ENCODE peak calls at places on chromosome 3, in nine cellular contexts. One of them, this sample, is unnamed.

GRCh38 chr3:172811099-172811498 is 60.6 kb downstream of the ECT2 start:
- DNase-seq in tibial nerve: no peak
- DNase-seq in stomach: no peak
- DNase-seq in heart left ventricle: no peak
- DNase-seq in H1: no peak
- DNase-seq in GM12878: no peak
- DNase-seq in HCT116: no peak
- DNase-seq in spleen: no peak
- DNase-seq in Peyer's patch: no peak
- DNase-seq in this sample: no peak

GRCh38 chr3:98521897-98522537 is 685 bp downstream of the CLDND1 start:
- DNase-seq in HCT116: peak
- DNase-seq in Peyer's patch: no peak
- DNase-seq in H1: no peak
- DNase-seq in GM12878: no peak
- DNase-seq in heart left ventricle: peak
- DNase-seq in stomach: peak
- DNase-seq in tibial nerve: peak
- DNase-seq in spleen: peak
- DNase-seq in this sample: no peak

GRCh38 chr3:194135516-194135805 is 487 bp upstream of the HES1 start:
- DNase-seq in H1: no peak
- DNase-seq in heart left ventricle: no peak
- DNase-seq in GM12878: no peak
- DNase-seq in tibial nerve: no peak
- DNase-seq in Peyer's patch: no peak
- DNase-seq in HCT116: no peak
- DNase-seq in stomach: no peak
- DNase-seq in spleen: no peak
- DNase-seq in this sample: no peak

GRCh38 chr3:184260571-184261269 is 633 bp downstream of the CAMK2N2 start:
- DNase-seq in HCT116: no peak
- DNase-seq in stomach: no peak
- DNase-seq in tibial nerve: no peak
- DNase-seq in heart left ventricle: no peak
- DNase-seq in Peyer's patch: no peak
- DNase-seq in spleen: no peak
- DNase-seq in H1: no peak
- DNase-seq in GM12878: no peak
- DNase-seq in this sample: no peak

GRCh38 chr3:34947849-34948248 is 691.5 kb upstream of the ARPP21 start:
- DNase-seq in stomach: no peak
- DNase-seq in tibial nerve: no peak
- DNase-seq in heart left ventricle: no peak
- DNase-seq in GM12878: no peak
- DNase-seq in Peyer's patch: no peak
- DNase-seq in HCT116: no peak
- DNase-seq in spleen: no peak
- DNase-seq in H1: no peak
- DNase-seq in this sample: no peak

GRCh38 chr3:184166671-184167070 is 8.0 kb upstream of the AP2M1 start:
- DNase-seq in GM12878: no peak
- DNase-seq in HCT116: no peak
- DNase-seq in tibial nerve: no peak
- DNase-seq in Peyer's patch: no peak
- DNase-seq in stomach: no peak
- DNase-seq in H1: no peak
- DNase-seq in spleen: peak
- DNase-seq in heart left ventricle: no peak
- DNase-seq in this sample: no peak

GRCh38 chr3:40299721-40300335 is 9.7 kb upstream of the EIF1B start:
- DNase-seq in stomach: no peak
- DNase-seq in spleen: no peak
- DNase-seq in heart left ventricle: no peak
- DNase-seq in tibial nerve: no peak
- DNase-seq in HCT116: no peak
- DNase-seq in GM12878: no peak
- DNase-seq in Peyer's patch: no peak
- DNase-seq in H1: no peak
- DNase-seq in this sample: no peak

GRCh38 chr3:30476373-30477082 is 129.9 kb upstream of the TGFBR2 start:
- DNase-seq in spleen: no peak
- DNase-seq in Peyer's patch: no peak
- DNase-seq in tibial nerve: no peak
- DNase-seq in H1: no peak
- DNase-seq in stomach: no peak
- DNase-seq in HCT116: peak
- DNase-seq in GM12878: no peak
- DNase-seq in heart left ventricle: no peak
- DNase-seq in this sample: no peak

GRCh38 chr3:185739264-185739701 is 85.6 kb downstream of the IGF2BP2 start:
- DNase-seq in stomach: no peak
- DNase-seq in HCT116: no peak
- DNase-seq in H1: no peak
- DNase-seq in tibial nerve: no peak
- DNase-seq in Peyer's patch: no peak
- DNase-seq in GM12878: no peak
- DNase-seq in heart left ventricle: no peak
- DNase-seq in spleen: no peak
- DNase-seq in this sample: no peak

GRCh38 chr3:132538072-132538471 is 59.0 kb upstream of the ACKR4 start:
- DNase-seq in Peyer's patch: no peak
- DNase-seq in GM12878: no peak
- DNase-seq in spleen: no peak
- DNase-seq in tibial nerve: no peak
- DNase-seq in heart left ventricle: no peak
- DNase-seq in H1: no peak
- DNase-seq in stomach: no peak
- DNase-seq in HCT116: no peak
- DNase-seq in this sample: no peak

GRCh38 chr3:10550705-10551104 is 45.3 kb upstream of the ATP2B2 start:
- DNase-seq in HCT116: no peak
- DNase-seq in GM12878: no peak
- DNase-seq in stomach: no peak
- DNase-seq in spleen: no peak
- DNase-seq in heart left ventricle: peak
- DNase-seq in Peyer's patch: no peak
- DNase-seq in tibial nerve: no peak
- DNase-seq in H1: no peak
- DNase-seq in this sample: no peak

DNA sequence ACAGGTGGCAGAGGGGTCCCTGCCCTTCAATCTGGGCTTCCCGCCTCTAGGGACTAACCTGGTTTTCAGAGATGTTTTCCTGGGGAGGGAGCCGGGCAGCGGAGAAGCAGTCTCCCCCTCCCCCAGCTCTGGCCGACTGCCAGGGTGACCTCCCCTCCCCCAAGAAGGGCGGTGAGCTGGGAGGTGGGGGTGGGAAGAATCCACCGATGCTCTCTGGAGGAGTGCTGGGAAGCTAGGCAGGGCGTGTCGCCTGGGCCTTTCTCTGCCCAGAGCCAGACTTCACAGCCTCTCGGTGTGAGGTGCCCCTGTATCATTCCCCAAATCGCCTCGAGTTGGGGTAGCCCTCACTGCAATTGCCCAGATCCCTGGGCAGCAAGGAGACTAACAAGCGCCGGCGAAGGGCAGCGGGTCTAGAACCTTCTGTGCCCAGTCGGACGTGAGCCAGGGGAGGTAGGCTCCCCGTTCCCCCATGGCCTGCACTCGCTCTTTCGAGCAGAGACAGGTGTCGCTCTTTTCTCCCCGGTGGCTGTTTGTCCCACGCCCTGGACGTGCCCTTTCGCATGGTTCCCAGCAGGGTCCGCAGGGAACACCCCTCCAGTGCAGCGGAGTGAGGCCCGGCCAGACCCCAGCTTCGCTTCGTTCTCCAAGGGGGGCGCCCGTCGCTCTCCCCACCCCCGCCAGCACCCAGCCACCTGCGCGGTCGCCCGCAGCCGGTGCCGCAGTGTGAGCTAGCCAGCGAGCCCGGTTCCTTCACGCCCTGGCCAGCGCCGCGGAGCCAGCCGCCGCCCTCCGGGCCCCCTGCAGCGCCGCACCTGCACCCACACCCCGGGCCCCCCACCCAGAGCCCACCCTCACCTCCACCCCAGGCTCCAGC is 1.1 kb downstream of the RAB6B start:
- DNase-seq in tibial nerve: no peak
- DNase-seq in Peyer's patch: no peak
- DNase-seq in stomach: no peak
- DNase-seq in heart left ventricle: no peak
- DNase-seq in spleen: no peak
- DNase-seq in GM12878: no peak
- DNase-seq in H1: no peak
- DNase-seq in HCT116: no peak
- DNase-seq in this sample: no peak
- TF ChIP-seq POLR2A in tibial nerve: no peak
- TF ChIP-seq POLR2A in Peyer's patch: no peak
- TF ChIP-seq POLR2A in stomach: no peak
- TF ChIP-seq POLR2A in heart left ventricle: no peak
- TF ChIP-seq POLR2A in spleen: no peak
- TF ChIP-seq POLR2A in GM12878: no peak
- TF ChIP-seq POLR2A in H1: no peak
- TF ChIP-seq POLR2A in HCT116: no peak
- TF ChIP-seq POLR2A in this sample: no peak

DNA sequence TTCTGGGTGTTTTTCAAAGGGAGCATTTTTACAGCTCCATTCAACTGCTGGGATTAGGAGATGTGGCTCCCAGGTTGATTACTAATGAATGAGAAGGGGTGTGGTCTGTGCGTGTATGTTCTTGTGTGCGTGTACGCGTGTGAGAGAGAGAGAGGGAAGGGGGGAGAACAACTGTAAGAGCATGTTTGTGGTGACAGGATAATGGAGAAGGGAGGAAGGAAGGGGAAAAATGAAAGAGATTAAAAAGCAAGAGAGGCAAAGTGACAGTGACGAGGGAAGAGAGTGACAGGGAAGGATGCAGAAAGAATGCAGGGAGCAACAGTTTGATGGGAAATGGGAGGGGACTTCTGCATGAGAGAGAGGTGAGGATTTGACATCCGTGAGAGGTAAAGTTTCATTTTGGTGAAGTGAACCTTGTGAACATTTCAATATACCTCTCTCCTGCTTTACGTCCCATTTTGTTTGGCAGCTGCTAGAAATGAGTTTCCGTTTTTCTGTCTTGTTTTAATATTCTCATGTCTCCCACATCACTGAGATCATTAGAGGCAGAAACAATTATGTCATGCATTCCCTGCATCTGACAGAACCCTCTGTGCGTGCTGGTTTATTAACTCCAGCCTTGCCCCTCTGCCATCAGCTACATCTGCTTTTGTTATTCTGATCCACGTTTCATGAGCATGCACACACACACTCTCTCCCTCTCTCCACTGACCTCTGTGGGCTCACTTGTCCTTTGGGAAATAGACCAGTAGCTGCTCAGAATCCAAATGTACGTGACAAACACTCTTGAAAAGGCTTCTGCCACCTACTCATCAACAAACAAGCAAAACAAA is 161.6 kb downstream of the GAP43 start:
- DNase-seq in H1: no peak
- DNase-seq in Peyer's patch: no peak
- DNase-seq in heart left ventricle: no peak
- DNase-seq in tibial nerve: no peak
- DNase-seq in spleen: no peak
- DNase-seq in HCT116: no peak
- DNase-seq in stomach: no peak
- DNase-seq in GM12878: no peak
- DNase-seq in this sample: no peak
- TF ChIP-seq POLR2A in H1: no peak
- TF ChIP-seq POLR2A in Peyer's patch: no peak
- TF ChIP-seq POLR2A in heart left ventricle: no peak
- TF ChIP-seq POLR2A in tibial nerve: no peak
- TF ChIP-seq POLR2A in spleen: no peak
- TF ChIP-seq POLR2A in HCT116: no peak
- TF ChIP-seq POLR2A in stomach: no peak
- TF ChIP-seq POLR2A in GM12878: no peak
- TF ChIP-seq POLR2A in this sample: no peak

DNA sequence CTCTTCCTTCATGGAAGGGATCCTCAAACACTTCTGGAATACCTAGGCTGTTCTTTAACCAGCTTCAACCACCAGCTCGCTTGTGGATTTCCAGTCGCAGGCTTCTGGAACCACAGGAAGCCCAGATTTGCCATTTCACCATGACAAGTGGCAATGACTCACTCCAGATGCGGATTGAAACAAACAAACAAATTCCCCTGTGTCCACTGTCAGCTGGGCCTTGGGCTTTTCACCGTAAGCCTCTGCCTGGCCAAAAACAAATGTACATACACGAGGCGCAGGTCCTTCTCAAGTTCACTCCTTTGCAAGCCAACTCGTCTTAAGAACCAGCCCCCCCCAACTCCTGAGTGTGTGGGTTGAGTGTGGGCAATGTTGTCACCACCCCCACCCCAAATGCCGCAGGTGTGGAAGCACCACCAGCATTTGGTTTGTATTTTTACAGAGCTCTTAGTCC is 8.8 kb downstream of the BCL6 start:
- DNase-seq in tibial nerve: peak
- DNase-seq in HCT116: no peak
- DNase-seq in H1: no peak
- DNase-seq in Peyer's patch: no peak
- DNase-seq in stomach: no peak
- DNase-seq in spleen: no peak
- DNase-seq in GM12878: no peak
- DNase-seq in heart left ventricle: peak
- DNase-seq in this sample: no peak
- TF ChIP-seq POLR2A in tibial nerve: no peak
- TF ChIP-seq POLR2A in HCT116: no peak
- TF ChIP-seq POLR2A in H1: no peak
- TF ChIP-seq POLR2A in Peyer's patch: no peak
- TF ChIP-seq POLR2A in stomach: no peak
- TF ChIP-seq POLR2A in spleen: no peak
- TF ChIP-seq POLR2A in GM12878: no peak
- TF ChIP-seq POLR2A in heart left ventricle: no peak
- TF ChIP-seq POLR2A in this sample: no peak

DNA sequence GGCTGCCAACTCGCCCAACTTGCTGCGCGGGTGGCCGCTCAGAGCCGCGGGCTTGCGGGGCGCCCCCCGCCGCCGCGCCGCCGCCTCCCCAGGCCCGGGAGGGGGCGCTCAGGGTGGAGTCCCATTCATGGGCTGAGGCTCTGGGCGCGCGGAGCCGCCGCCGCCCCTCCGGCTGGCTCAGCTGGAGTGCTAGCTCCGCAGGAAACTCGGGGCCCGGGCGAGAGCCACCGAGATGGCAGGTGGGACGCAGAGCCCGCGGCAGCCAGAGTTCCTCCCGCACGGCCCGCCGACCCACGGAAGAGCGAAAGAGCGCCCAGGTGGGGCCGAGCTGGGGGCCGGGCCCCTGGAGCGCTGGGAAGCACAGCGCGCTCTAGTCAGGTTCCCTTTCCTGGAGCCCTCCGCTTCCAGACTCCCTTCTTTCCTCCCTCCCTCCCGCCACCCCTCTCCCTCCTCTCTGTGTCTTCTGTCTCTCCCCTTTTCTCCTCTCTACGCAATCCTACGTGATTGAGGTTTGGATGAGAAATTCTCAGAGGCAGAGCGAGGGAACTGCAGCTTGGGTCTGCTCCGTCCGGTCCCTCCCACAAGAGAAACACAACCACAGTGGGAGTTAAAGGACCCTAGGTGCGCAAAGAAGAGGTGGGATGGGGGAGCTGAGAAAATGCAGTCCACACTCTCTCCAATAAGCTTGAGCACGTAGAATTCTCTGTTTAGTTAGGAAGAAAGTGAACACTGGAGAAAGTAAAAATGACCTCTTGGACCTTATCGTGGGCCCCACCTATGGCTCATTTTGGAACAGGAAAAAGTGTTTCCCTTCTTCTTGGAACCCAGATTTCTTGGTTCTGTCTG is 317.3 kb downstream of the FGF12 start:
- DNase-seq in stomach: no peak
- DNase-seq in spleen: peak
- DNase-seq in tibial nerve: no peak
- DNase-seq in HCT116: no peak
- DNase-seq in H1: no peak
- DNase-seq in GM12878: no peak
- DNase-seq in heart left ventricle: peak
- DNase-seq in Peyer's patch: no peak
- DNase-seq in this sample: peak
- TF ChIP-seq POLR2A in stomach: no peak
- TF ChIP-seq POLR2A in spleen: no peak
- TF ChIP-seq POLR2A in tibial nerve: no peak
- TF ChIP-seq POLR2A in HCT116: no peak
- TF ChIP-seq POLR2A in H1: no peak
- TF ChIP-seq POLR2A in GM12878: no peak
- TF ChIP-seq POLR2A in heart left ventricle: no peak
- TF ChIP-seq POLR2A in Peyer's patch: no peak
- TF ChIP-seq POLR2A in this sample: no peak